ENCODE peak calls at places on chromosomes 3 and 15, in eight cellular contexts. One of them, this sample, is unnamed.

GRCh38 chr3:14202874-14203520 is 24.4 kb downstream of the LSM3 start:
- DNase-seq in cardiac muscle cell: no peak
- DNase-seq in GM23338: no peak
- DNase-seq in C1 segment of cervical spinal cord: no peak
- DNase-seq in stimulated activated CD8-positive, alpha-beta memory T cell treated with anti-CD3 and anti-CD28 coated beads, Interleukin-15, amount 100 ng/mL, for 24 hours: no peak
- DNase-seq in skeletal muscle cell: no peak
- DNase-seq in astrocyte of the spinal cord: no peak
- DNase-seq in NCI-H460: no peak
- DNase-seq in this sample: no peak

GRCh38 chr15:25805006-25805405 is 58.1 kb downstream of the ATP10A start:
- DNase-seq in GM23338: no peak
- DNase-seq in stimulated activated CD8-positive, alpha-beta memory T cell treated with anti-CD3 and anti-CD28 coated beads, Interleukin-15, amount 100 ng/mL, for 24 hours: no peak
- DNase-seq in astrocyte of the spinal cord: no peak
- DNase-seq in skeletal muscle cell: no peak
- DNase-seq in cardiac muscle cell: no peak
- DNase-seq in C1 segment of cervical spinal cord: no peak
- DNase-seq in NCI-H460: no peak
- DNase-seq in this sample: no peak

GRCh38 chr15:45123397-45123796 is 6.3 kb downstream of the DUOXA1 start:
- DNase-seq in NCI-H460: no peak
- DNase-seq in GM23338: no peak
- DNase-seq in cardiac muscle cell: no peak
- DNase-seq in C1 segment of cervical spinal cord: no peak
- DNase-seq in stimulated activated CD8-positive, alpha-beta memory T cell treated with anti-CD3 and anti-CD28 coated beads, Interleukin-15, amount 100 ng/mL, for 24 hours: no peak
- DNase-seq in skeletal muscle cell: no peak
- DNase-seq in astrocyte of the spinal cord: no peak
- DNase-seq in this sample: no peak

GRCh38 chr3:23702198-23702597 is 103.6 kb upstream of the UBE2E1 start:
- DNase-seq in C1 segment of cervical spinal cord: no peak
- DNase-seq in astrocyte of the spinal cord: peak; percentile 23
- DNase-seq in stimulated activated CD8-positive, alpha-beta memory T cell treated with anti-CD3 and anti-CD28 coated beads, Interleukin-15, amount 100 ng/mL, for 24 hours: no peak
- DNase-seq in NCI-H460: no peak
- DNase-seq in cardiac muscle cell: no peak
- DNase-seq in skeletal muscle cell: no peak
- DNase-seq in GM23338: peak; percentile 54
- DNase-seq in this sample: peak; percentile 44

GRCh38 chr3:196609343-196609775 is 30.1 kb upstream of the NRROS start:
- DNase-seq in astrocyte of the spinal cord: peak; percentile 76
- DNase-seq in GM23338: peak; percentile 96
- DNase-seq in stimulated activated CD8-positive, alpha-beta memory T cell treated with anti-CD3 and anti-CD28 coated beads, Interleukin-15, amount 100 ng/mL, for 24 hours: peak; percentile 90
- DNase-seq in NCI-H460: peak; percentile 75
- DNase-seq in skeletal muscle cell: no peak
- DNase-seq in cardiac muscle cell: peak; percentile 92
- DNase-seq in C1 segment of cervical spinal cord: peak; percentile 19
- DNase-seq in this sample: peak; percentile 92

GRCh38 chr3:147419062-147419701 is 10.0 kb downstream of the ZIC1 start:
- DNase-seq in skeletal muscle cell: no peak
- DNase-seq in NCI-H460: no peak
- DNase-seq in stimulated activated CD8-positive, alpha-beta memory T cell treated with anti-CD3 and anti-CD28 coated beads, Interleukin-15, amount 100 ng/mL, for 24 hours: no peak
- DNase-seq in cardiac muscle cell: peak; percentile 85
- DNase-seq in astrocyte of the spinal cord: peak; percentile 99
- DNase-seq in GM23338: peak; percentile 96
- DNase-seq in C1 segment of cervical spinal cord: peak; percentile 44
- DNase-seq in this sample: peak; percentile 88

GRCh38 chr3:141876891-141877561 is 583 bp downstream of the ATP1B3 start:
- DNase-seq in stimulated activated CD8-positive, alpha-beta memory T cell treated with anti-CD3 and anti-CD28 coated beads, Interleukin-15, amount 100 ng/mL, for 24 hours: peak; percentile 31
- DNase-seq in C1 segment of cervical spinal cord: peak; percentile 3
- DNase-seq in GM23338: peak; percentile 63
- DNase-seq in NCI-H460: no peak
- DNase-seq in astrocyte of the spinal cord: peak; percentile 52
- DNase-seq in cardiac muscle cell: peak; percentile 64
- DNase-seq in skeletal muscle cell: no peak
- DNase-seq in this sample: peak; percentile 75

GRCh38 chr3:41519746-41520145 is 320.4 kb downstream of the CTNNB1 start:
- DNase-seq in cardiac muscle cell: no peak
- DNase-seq in astrocyte of the spinal cord: no peak
- DNase-seq in NCI-H460: no peak
- DNase-seq in GM23338: no peak
- DNase-seq in C1 segment of cervical spinal cord: no peak
- DNase-seq in stimulated activated CD8-positive, alpha-beta memory T cell treated with anti-CD3 and anti-CD28 coated beads, Interleukin-15, amount 100 ng/mL, for 24 hours: no peak
- DNase-seq in skeletal muscle cell: no peak
- DNase-seq in this sample: no peak

GRCh38 chr3:17190353-17191078 is 305.8 kb downstream of the PLCL2 start:
- DNase-seq in C1 segment of cervical spinal cord: no peak
- DNase-seq in NCI-H460: no peak
- DNase-seq in astrocyte of the spinal cord: no peak
- DNase-seq in cardiac muscle cell: peak; percentile 38
- DNase-seq in skeletal muscle cell: no peak
- DNase-seq in GM23338: no peak
- DNase-seq in stimulated activated CD8-positive, alpha-beta memory T cell treated with anti-CD3 and anti-CD28 coated beads, Interleukin-15, amount 100 ng/mL, for 24 hours: no peak
- DNase-seq in this sample: no peak

GRCh38 chr3:183449391-183449790 is 21.0 kb upstream of the MCF2L2 start:
- DNase-seq in GM23338: peak; percentile 48
- DNase-seq in cardiac muscle cell: peak; percentile 56
- DNase-seq in NCI-H460: no peak
- DNase-seq in astrocyte of the spinal cord: peak; percentile 34
- DNase-seq in stimulated activated CD8-positive, alpha-beta memory T cell treated with anti-CD3 and anti-CD28 coated beads, Interleukin-15, amount 100 ng/mL, for 24 hours: no peak
- DNase-seq in C1 segment of cervical spinal cord: no peak
- DNase-seq in skeletal muscle cell: no peak
- DNase-seq in this sample: peak; percentile 27

GRCh38 chr15:74664028-74664616 is 31.7 kb downstream of the EDC3 start:
- DNase-seq in C1 segment of cervical spinal cord: no peak
- DNase-seq in cardiac muscle cell: no peak
- DNase-seq in stimulated activated CD8-positive, alpha-beta memory T cell treated with anti-CD3 and anti-CD28 coated beads, Interleukin-15, amount 100 ng/mL, for 24 hours: no peak
- DNase-seq in astrocyte of the spinal cord: peak; percentile 29
- DNase-seq in GM23338: no peak
- DNase-seq in skeletal muscle cell: no peak
- DNase-seq in NCI-H460: no peak
- DNase-seq in this sample: no peak

GRCh38 chr3:52407779-52408178 is 37.1 kb downstream of the SEMA3G start:
- DNase-seq in astrocyte of the spinal cord: no peak
- DNase-seq in cardiac muscle cell: no peak
- DNase-seq in NCI-H460: no peak
- DNase-seq in GM23338: no peak
- DNase-seq in skeletal muscle cell: no peak
- DNase-seq in C1 segment of cervical spinal cord: no peak
- DNase-seq in stimulated activated CD8-positive, alpha-beta memory T cell treated with anti-CD3 and anti-CD28 coated beads, Interleukin-15, amount 100 ng/mL, for 24 hours: no peak
- DNase-seq in this sample: no peak

GRCh38 chr3:10994311-10994710 is 1.8 kb downstream of the SLC6A1 start:
- DNase-seq in astrocyte of the spinal cord: no peak
- DNase-seq in NCI-H460: no peak
- DNase-seq in C1 segment of cervical spinal cord: no peak
- DNase-seq in skeletal muscle cell: no peak
- DNase-seq in GM23338: no peak
- DNase-seq in stimulated activated CD8-positive, alpha-beta memory T cell treated with anti-CD3 and anti-CD28 coated beads, Interleukin-15, amount 100 ng/mL, for 24 hours: no peak
- DNase-seq in cardiac muscle cell: no peak
- DNase-seq in this sample: peak; percentile 21

GRCh38 chr15:101651753-101652097 is 456 bp downstream of the TM2D3 start:
- DNase-seq in astrocyte of the spinal cord: peak; percentile 36
- DNase-seq in C1 segment of cervical spinal cord: no peak
- DNase-seq in cardiac muscle cell: no peak
- DNase-seq in stimulated activated CD8-positive, alpha-beta memory T cell treated with anti-CD3 and anti-CD28 coated beads, Interleukin-15, amount 100 ng/mL, for 24 hours: no peak
- DNase-seq in GM23338: peak; percentile 59
- DNase-seq in skeletal muscle cell: no peak
- DNase-seq in NCI-H460: peak; percentile 28
- DNase-seq in this sample: no peak

GRCh38 chr15:62469874-62470688 is 305.0 kb upstream of the C2CD4B start:
- DNase-seq in skeletal muscle cell: peak; percentile 82
- DNase-seq in astrocyte of the spinal cord: peak; percentile 86
- DNase-seq in C1 segment of cervical spinal cord: no peak
- DNase-seq in NCI-H460: no peak
- DNase-seq in cardiac muscle cell: no peak
- DNase-seq in GM23338: peak; percentile 51
- DNase-seq in stimulated activated CD8-positive, alpha-beta memory T cell treated with anti-CD3 and anti-CD28 coated beads, Interleukin-15, amount 100 ng/mL, for 24 hours: no peak
- DNase-seq in this sample: no peak

GRCh38 chr3:27079427-27080105 is 289.6 kb downstream of the NEK10 start:
- DNase-seq in cardiac muscle cell: no peak
- DNase-seq in stimulated activated CD8-positive, alpha-beta memory T cell treated with anti-CD3 and anti-CD28 coated beads, Interleukin-15, amount 100 ng/mL, for 24 hours: no peak
- DNase-seq in NCI-H460: no peak
- DNase-seq in GM23338: no peak
- DNase-seq in C1 segment of cervical spinal cord: no peak
- DNase-seq in skeletal muscle cell: no peak
- DNase-seq in astrocyte of the spinal cord: no peak
- DNase-seq in this sample: peak; percentile 52

GRCh38 chr3:21484323-21485154 is 266.5 kb downstream of the ZNF385D start:
- DNase-seq in stimulated activated CD8-positive, alpha-beta memory T cell treated with anti-CD3 and anti-CD28 coated beads, Interleukin-15, amount 100 ng/mL, for 24 hours: no peak
- DNase-seq in NCI-H460: peak; percentile 6
- DNase-seq in skeletal muscle cell: peak; percentile 23
- DNase-seq in cardiac muscle cell: peak; percentile 75
- DNase-seq in astrocyte of the spinal cord: peak; percentile 72
- DNase-seq in C1 segment of cervical spinal cord: no peak
- DNase-seq in GM23338: peak; percentile 86
- DNase-seq in this sample: peak; percentile 85

GRCh38 chr3:171187706-171188290 is 161.3 kb upstream of the SLC2A2 start:
- DNase-seq in GM23338: peak; percentile 65
- DNase-seq in astrocyte of the spinal cord: no peak
- DNase-seq in C1 segment of cervical spinal cord: no peak
- DNase-seq in NCI-H460: peak; percentile 15
- DNase-seq in skeletal muscle cell: no peak
- DNase-seq in stimulated activated CD8-positive, alpha-beta memory T cell treated with anti-CD3 and anti-CD28 coated beads, Interleukin-15, amount 100 ng/mL, for 24 hours: no peak
- DNase-seq in cardiac muscle cell: peak; percentile 58
- DNase-seq in this sample: peak; percentile 68

GRCh38 chr3:42292009-42292408 is 26.0 kb upstream of the CCK start:
- DNase-seq in stimulated activated CD8-positive, alpha-beta memory T cell treated with anti-CD3 and anti-CD28 coated beads, Interleukin-15, amount 100 ng/mL, for 24 hours: no peak
- DNase-seq in GM23338: no peak
- DNase-seq in NCI-H460: no peak
- DNase-seq in C1 segment of cervical spinal cord: no peak
- DNase-seq in cardiac muscle cell: no peak
- DNase-seq in astrocyte of the spinal cord: no peak
- DNase-seq in skeletal muscle cell: no peak
- DNase-seq in this sample: no peak

GRCh38 chr3:13827256-13827655 is 52.6 kb downstream of the WNT7A start:
- DNase-seq in skeletal muscle cell: no peak
- DNase-seq in cardiac muscle cell: no peak
- DNase-seq in NCI-H460: no peak
- DNase-seq in C1 segment of cervical spinal cord: no peak
- DNase-seq in stimulated activated CD8-positive, alpha-beta memory T cell treated with anti-CD3 and anti-CD28 coated beads, Interleukin-15, amount 100 ng/mL, for 24 hours: no peak
- DNase-seq in GM23338: no peak
- DNase-seq in astrocyte of the spinal cord: no peak
- DNase-seq in this sample: no peak

GRCh38 chr15:94206463-94207167 is 24.7 kb upstream of the MCTP2 start:
- DNase-seq in C1 segment of cervical spinal cord: no peak
- DNase-seq in cardiac muscle cell: no peak
- DNase-seq in stimulated activated CD8-positive, alpha-beta memory T cell treated with anti-CD3 and anti-CD28 coated beads, Interleukin-15, amount 100 ng/mL, for 24 hours: no peak
- DNase-seq in skeletal muscle cell: no peak
- DNase-seq in astrocyte of the spinal cord: peak; percentile 87
- DNase-seq in GM23338: no peak
- DNase-seq in NCI-H460: no peak
- DNase-seq in this sample: no peak

GRCh38 chr3:72839057-72839456 is 9.2 kb downstream of the SHQ1 start:
- DNase-seq in astrocyte of the spinal cord: no peak
- DNase-seq in GM23338: no peak
- DNase-seq in stimulated activated CD8-positive, alpha-beta memory T cell treated with anti-CD3 and anti-CD28 coated beads, Interleukin-15, amount 100 ng/mL, for 24 hours: no peak
- DNase-seq in C1 segment of cervical spinal cord: no peak
- DNase-seq in NCI-H460: no peak
- DNase-seq in skeletal muscle cell: no peak
- DNase-seq in cardiac muscle cell: no peak
- DNase-seq in this sample: no peak

GRCh38 chr15:75230524-75231371 is 27.4 kb upstream of the GOLGA6C start:
- DNase-seq in NCI-H460: no peak
- DNase-seq in astrocyte of the spinal cord: no peak
- DNase-seq in C1 segment of cervical spinal cord: no peak
- DNase-seq in GM23338: peak; percentile 28
- DNase-seq in skeletal muscle cell: no peak
- DNase-seq in cardiac muscle cell: no peak
- DNase-seq in stimulated activated CD8-positive, alpha-beta memory T cell treated with anti-CD3 and anti-CD28 coated beads, Interleukin-15, amount 100 ng/mL, for 24 hours: no peak
- DNase-seq in this sample: no peak

GRCh38 chr3:125594581-125595011 is 701 bp downstream of the OSBPL11 start:
- DNase-seq in C1 segment of cervical spinal cord: no peak
- DNase-seq in GM23338: peak; percentile 17
- DNase-seq in stimulated activated CD8-positive, alpha-beta memory T cell treated with anti-CD3 and anti-CD28 coated beads, Interleukin-15, amount 100 ng/mL, for 24 hours: no peak
- DNase-seq in astrocyte of the spinal cord: peak; percentile 29
- DNase-seq in NCI-H460: no peak
- DNase-seq in cardiac muscle cell: peak; percentile 37
- DNase-seq in skeletal muscle cell: no peak
- DNase-seq in this sample: no peak

GRCh38 chr15:73326157-73326556 is 42.6 kb downstream of the HCN4 start:
- DNase-seq in NCI-H460: no peak
- DNase-seq in skeletal muscle cell: no peak
- DNase-seq in cardiac muscle cell: no peak
- DNase-seq in C1 segment of cervical spinal cord: no peak
- DNase-seq in astrocyte of the spinal cord: no peak
- DNase-seq in stimulated activated CD8-positive, alpha-beta memory T cell treated with anti-CD3 and anti-CD28 coated beads, Interleukin-15, amount 100 ng/mL, for 24 hours: no peak
- DNase-seq in GM23338: no peak
- DNase-seq in this sample: no peak

GRCh38 chr15:70132571-70132970 is 34.9 kb upstream of the TLE3 start:
- DNase-seq in stimulated activated CD8-positive, alpha-beta memory T cell treated with anti-CD3 and anti-CD28 coated beads, Interleukin-15, amount 100 ng/mL, for 24 hours: no peak
- DNase-seq in C1 segment of cervical spinal cord: no peak
- DNase-seq in cardiac muscle cell: no peak
- DNase-seq in skeletal muscle cell: no peak
- DNase-seq in astrocyte of the spinal cord: no peak
- DNase-seq in GM23338: no peak
- DNase-seq in NCI-H460: no peak
- DNase-seq in this sample: no peak

GRCh38 chr15:82655606-82656005 is 8.4 kb upstream of the CPEB1 start:
- DNase-seq in stimulated activated CD8-positive, alpha-beta memory T cell treated with anti-CD3 and anti-CD28 coated beads, Interleukin-15, amount 100 ng/mL, for 24 hours: no peak
- DNase-seq in skeletal muscle cell: no peak
- DNase-seq in cardiac muscle cell: no peak
- DNase-seq in astrocyte of the spinal cord: no peak
- DNase-seq in C1 segment of cervical spinal cord: no peak
- DNase-seq in NCI-H460: no peak
- DNase-seq in GM23338: no peak
- DNase-seq in this sample: no peak

GRCh38 chr15:60803059-60803458 is 324.1 kb upstream of the ICE2 start:
- DNase-seq in C1 segment of cervical spinal cord: no peak
- DNase-seq in astrocyte of the spinal cord: no peak
- DNase-seq in cardiac muscle cell: no peak
- DNase-seq in stimulated activated CD8-positive, alpha-beta memory T cell treated with anti-CD3 and anti-CD28 coated beads, Interleukin-15, amount 100 ng/mL, for 24 hours: no peak
- DNase-seq in GM23338: no peak
- DNase-seq in skeletal muscle cell: no peak
- DNase-seq in NCI-H460: no peak
- DNase-seq in this sample: no peak

GRCh38 chr15:48385431-48385830 is 54.2 kb downstream of the DUT start:
- DNase-seq in astrocyte of the spinal cord: peak; percentile 97
- DNase-seq in GM23338: no peak
- DNase-seq in cardiac muscle cell: no peak
- DNase-seq in C1 segment of cervical spinal cord: no peak
- DNase-seq in skeletal muscle cell: peak; percentile 94
- DNase-seq in NCI-H460: no peak
- DNase-seq in stimulated activated CD8-positive, alpha-beta memory T cell treated with anti-CD3 and anti-CD28 coated beads, Interleukin-15, amount 100 ng/mL, for 24 hours: no peak
- DNase-seq in this sample: peak; percentile 14

GRCh38 chr3:16890605-16891333 is 6.0 kb downstream of the PLCL2 start:
- DNase-seq in skeletal muscle cell: no peak
- DNase-seq in astrocyte of the spinal cord: peak; percentile 40
- DNase-seq in stimulated activated CD8-positive, alpha-beta memory T cell treated with anti-CD3 and anti-CD28 coated beads, Interleukin-15, amount 100 ng/mL, for 24 hours: no peak
- DNase-seq in NCI-H460: no peak
- DNase-seq in cardiac muscle cell: peak; percentile 48
- DNase-seq in GM23338: no peak
- DNase-seq in C1 segment of cervical spinal cord: no peak
- DNase-seq in this sample: no peak